ENCODE peak calls at places on chromosomes 11 and 22, in five cellular contexts. G is nephron progenitor cell, J is progenitor cell of endocrine pancreas, U is B cell, A is lung. H is an unnamed sample.

GRCh38 chr11:21771097-21771496 is 421.8 kb upstream of the ANO5 start:
- DNase-seq in J (no peak), G (no peak), A (no peak), U (no peak), H (peak; percentile 0)

GRCh38 chr11:110471315-110471714 is 41.6 kb downstream of the FDX1 start:
- DNase-seq in G (no peak), U (no peak), J (no peak), A (no peak), H (no peak)

GRCh38 chr11:2807276-2807681 is 78.3 kb downstream of the CDKN1C start:
- DNase-seq in U (no peak), G (no peak), A (peak; percentile 72), J (peak; percentile 8), H (no peak)

GRCh38 chr11:85822814-85823213 is 11.9 kb upstream of the SYTL2 start:
- DNase-seq in A (no peak), G (no peak), J (no peak), U (no peak), H (no peak)

GRCh38 chr11:73866586-73866996 is 10.1 kb downstream of the COA4 start:
- DNase-seq in A (peak; percentile 34), G (no peak), J (no peak), U (no peak), H (peak; percentile 75)

GRCh38 chr22:38077595-38077994 is 6.4 kb downstream of the SLC16A8 start:
- DNase-seq in A (no peak), G (no peak), U (no peak), J (no peak), H (no peak)

GRCh38 chr22:40553014-40553579 is 83.4 kb downstream of the MRTFA start:
- DNase-seq in G (no peak), A (no peak), J (no peak), U (no peak), H (no peak)

GRCh38 chr11:46402957-46403902 is 11.7 kb upstream of the CHRM4 start:
- DNase-seq in U (no peak), J (no peak), A (no peak), G (no peak), H (no peak)

GRCh38 chr11:36346562-36347383 is 50.7 kb downstream of the PRR5L start:
- DNase-seq in G (no peak), J (no peak), U (no peak), A (no peak), H (no peak)

GRCh38 chr11:73314121-73314948 is 6.3 kb downstream of the ARHGEF17 start:
- DNase-seq in G (peak; percentile 78), U (no peak), A (peak; percentile 51), J (no peak), H (no peak)

GRCh38 chr11:111456859-111457730 is 55.1 kb downstream of the BTG4 start:
- DNase-seq in A (no peak), U (no peak), G (no peak), J (no peak), H (no peak)

GRCh38 chr22:47328550-47329243 is 566.2 kb downstream of the TBC1D22A start:
- DNase-seq in U (no peak), A (no peak), G (no peak), J (no peak), H (peak; percentile 86)

GRCh38 chr11:100302824-100303223 is 384.3 kb upstream of the ARHGAP42 start:
- DNase-seq in G (no peak), A (no peak), J (no peak), U (no peak), H (no peak)

GRCh38 chr11:116035972-116036371 is 531.8 kb upstream of the CADM1 start:
- DNase-seq in J (no peak), U (no peak), G (peak; percentile 62), A (no peak), H (no peak)

GRCh38 chr11:63999349-64000025 is 13.2 kb downstream of the OTUB1 start:
- DNase-seq in G (peak; percentile 79), A (peak; percentile 42), U (peak; percentile 78), J (no peak), H (no peak)

GRCh38 chr22:27692243-27692642 is 109.3 kb downstream of the MN1 start:
- DNase-seq in G (no peak), J (no peak), U (no peak), A (no peak), H (no peak)
- TF ChIP-seq CTCF in G (no peak), J (no peak), U (no peak), A (no peak), H (no peak)

GRCh38 chr22:46053563-46054090 is 76.7 kb upstream of the WNT7B start:
- DNase-seq in J (no peak), G (no peak), A (peak; percentile 74), U (peak; percentile 81), H (peak; percentile 86)

GRCh38 chr22:46051646-46052045 is 74.7 kb upstream of the WNT7B start:
- DNase-seq in U (no peak), A (no peak), G (no peak), J (no peak), H (no peak)

GRCh38 chr22:46054091-46054877 is 77.3 kb upstream of the WNT7B start:
- DNase-seq in A (peak; percentile 70), U (peak; percentile 43), J (no peak), G (no peak), H (peak; percentile 77)

GRCh38 chr22:46052331-46052771 is 75.4 kb upstream of the WNT7B start:
- DNase-seq in A (no peak), G (no peak), U (no peak), J (no peak), H (no peak)

DNA sequence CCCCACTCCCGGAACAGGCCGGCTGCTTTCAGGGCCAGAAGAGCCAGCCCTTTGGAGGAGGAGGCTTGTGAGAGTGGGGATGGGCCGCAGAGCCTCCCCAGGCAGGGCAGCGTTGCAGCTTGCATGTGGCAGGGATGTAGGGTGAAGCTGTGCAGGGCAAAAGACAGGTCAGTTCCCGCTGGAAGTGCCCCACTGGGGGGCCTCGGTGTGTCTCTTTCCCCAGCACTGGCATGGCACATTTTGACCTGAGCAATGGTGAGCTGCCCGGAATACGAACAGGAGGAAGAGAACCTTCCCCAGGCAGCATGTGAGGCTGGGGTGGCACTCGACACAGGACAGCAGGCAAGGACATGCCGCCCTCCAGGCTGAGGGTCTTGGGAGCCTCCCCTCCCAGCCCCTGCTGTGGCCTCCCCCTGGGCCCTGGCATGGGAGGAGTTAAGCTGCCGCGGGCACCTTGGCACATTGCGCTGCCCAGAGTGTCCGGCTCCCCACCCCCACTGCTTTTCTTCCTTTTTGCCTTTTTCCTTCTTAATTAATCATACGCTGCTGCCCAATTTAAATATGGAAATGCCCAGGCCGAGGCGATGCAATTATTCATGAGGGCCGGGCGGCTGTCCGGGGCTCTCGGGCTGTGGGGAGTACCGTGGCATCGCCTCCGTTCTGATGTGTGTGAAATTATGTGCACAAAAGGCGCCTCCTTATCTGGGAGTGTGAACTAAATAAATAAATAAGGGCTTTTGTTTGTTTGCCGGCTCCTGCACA is 76.0 kb upstream of the WNT7B start:
- DNase-seq in G (no peak), A (peak; percentile 58), U (no peak), J (no peak), H (peak; percentile 66)
- TF ChIP-seq CTCF in G (no peak), A (no peak), U (no peak), J (no peak), H (no peak)

GRCh38 chr11:114033572-114033971 is 25.9 kb upstream of the ZBTB16 start:
- DNase-seq in U (no peak), A (no peak), J (no peak), G (no peak), H (no peak)

GRCh38 chr11:114036958-114037357 is 22.6 kb upstream of the ZBTB16 start:
- DNase-seq in U (no peak), J (no peak), A (no peak), G (no peak), H (no peak)

GRCh38 chr11:114034956-114035355 is 24.6 kb upstream of the ZBTB16 start:
- DNase-seq in G (no peak), A (no peak), J (no peak), U (no peak), H (no peak)

GRCh38 chr11:114039551-114039950 is 20.0 kb upstream of the ZBTB16 start:
- DNase-seq in U (no peak), G (no peak), A (no peak), J (no peak), H (no peak)

GRCh38 chr11:114036156-114036811 is 23.2 kb upstream of the ZBTB16 start:
- DNase-seq in A (peak; percentile 89), J (peak; percentile 85), U (peak; percentile 72), G (peak; percentile 89), H (peak; percentile 84)
- TF ChIP-seq CTCF in A (peak; percentile 68), J (peak; percentile 97), U (peak; percentile 69), G (peak; percentile 96), H (peak; percentile 82)

DNA sequence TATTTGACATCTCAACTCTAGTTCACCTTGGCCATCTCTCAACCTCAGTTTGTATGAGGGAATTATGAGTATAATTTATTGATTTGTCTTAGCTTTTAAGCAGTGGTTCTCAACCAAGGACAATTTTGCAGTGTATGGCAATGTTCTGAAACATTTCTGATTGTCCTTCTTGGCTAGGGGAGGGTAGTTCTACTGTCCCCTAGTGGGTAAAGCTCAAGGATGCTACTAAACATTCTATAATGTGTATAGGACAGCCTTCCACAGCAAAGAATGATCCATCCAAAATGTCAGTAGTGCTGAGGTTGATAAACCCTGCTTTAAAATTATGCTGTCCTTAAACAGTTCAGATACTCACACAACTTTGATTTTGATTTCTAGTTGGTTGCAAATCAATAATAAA is 78.1 kb upstream of the ALKBH3 start:
- DNase-seq in U (no peak), G (no peak), A (no peak), J (no peak), H (peak; percentile 11)
- TF ChIP-seq CTCF in U (no peak), G (peak; percentile 15), A (no peak), J (peak; percentile 30), H (no peak)